ENCODE peak calls at places on chromosomes 3 and 15, in five cellular contexts. E, S, O, R and P are unnamed samples.

GRCh38 chr15:90889313-90889730 is 5.0 kb downstream of the FES start:
- DNase-seq in O (no peak), R (no peak), S (no peak), E (no peak), P (no peak)

GRCh38 chr15:76973906-76974305 is 21.0 kb upstream of the PSTPIP1 start:
- DNase-seq in O (no peak), S (no peak), E (no peak), R (no peak), P (no peak)

GRCh38 chr15:72179950-72180581 is 17.5 kb downstream of the GRAMD2A start:
- DNase-seq in S (no peak), R (no peak), E (no peak), O (no peak), P (no peak)

GRCh38 chr3:62039584-62039983 is 333.8 kb downstream of the FEZF2 start:
- DNase-seq in E (no peak), R (no peak), O (no peak), S (no peak), P (no peak)

GRCh38 chr15:67076147-67076843 is 10.9 kb downstream of the SMAD3 start:
- DNase-seq in O (peak; percentile 87), R (no peak), S (no peak), E (peak; percentile 69), P (peak; percentile 55)

GRCh38 chr3:25532763-25533162 is 104.7 kb downstream of the RARB start:
- DNase-seq in R (no peak), O (no peak), E (peak; percentile 73), S (no peak), P (peak; percentile 58)

GRCh38 chr3:127044996-127045395 is 62.1 kb downstream of the PLXNA1 start:
- DNase-seq in R (peak; percentile 44), O (no peak), S (no peak), E (peak; percentile 70), P (no peak)

GRCh38 chr3:169575381-169575780 is 88.1 kb downstream of the MECOM start:
- DNase-seq in E (no peak), O (peak; percentile 71), R (no peak), S (no peak), P (no peak)

GRCh38 chr3:147471741-147472140 is 62.6 kb downstream of the ZIC1 start:
- DNase-seq in O (no peak), R (no peak), E (no peak), S (no peak), P (no peak)

GRCh38 chr15:32877201-32877600 is 159.4 kb downstream of the GREM1 start:
- DNase-seq in R (no peak), E (no peak), S (no peak), O (no peak), P (no peak)

GRCh38 chr3:127915115-127915936 is at the start of gene KBTBD12:
- DNase-seq in S (no peak), R (peak; percentile 86), E (no peak), O (peak; percentile 12), P (peak; percentile 26)

GRCh38 chr3:10973196-10973595 is 19.4 kb upstream of the SLC6A1 start:
- DNase-seq in R (no peak), O (no peak), S (no peak), E (no peak), P (no peak)

GRCh38 chr3:58299839-58300516 is 6.1 kb upstream of the RPP14 start:
- DNase-seq in O (peak; percentile 74), E (no peak), R (no peak), S (no peak), P (peak; percentile 48)

GRCh38 chr3:153330891-153331290 is 168.9 kb downstream of the RAP2B start:
- DNase-seq in S (no peak), R (no peak), E (no peak), O (peak; percentile 44), P (no peak)

GRCh38 chr15:98858610-98859023 is 149.0 kb downstream of the PGPEP1L start:
- DNase-seq in O (no peak), S (no peak), R (no peak), E (no peak), P (no peak)

GRCh38 chr15:81182031-81182745 is 14.5 kb upstream of the IL16 start:
- DNase-seq in R (no peak), O (peak; percentile 64), S (no peak), E (no peak), P (no peak)

GRCh38 chr3:169923831-169924230 is 12.5 kb downstream of the SAMD7 start:
- DNase-seq in S (no peak), O (peak; percentile 4), E (no peak), R (no peak), P (no peak)

GRCh38 chr3:65118912-65119499 is 431.2 kb upstream of the ADAMTS9 start:
- DNase-seq in O (no peak), E (no peak), R (no peak), S (no peak), P (no peak)